ENCODE peak calls at places on chromosome 22, in seven cellular contexts. H, Q, F, G, K, R and D are unnamed samples.

GRCh38 chr22:36212896-36213295 is 11.3 kb upstream of the APOL4 start:
- DNase-seq in H (peak), Q (no peak), F (no peak), G (no peak), K (no peak), R (no peak), D (no peak)

GRCh38 chr22:29901354-29901753 is 18.4 kb downstream of the MTMR3 start:
- DNase-seq in H (peak), Q (no peak), F (no peak), G (no peak), K (no peak), R (no peak), D (no peak)

GRCh38 chr22:23835773-23836144 is 3.0 kb downstream of the DERL3 start:
- DNase-seq in H (no peak), Q (no peak), F (no peak), G (no peak), K (no peak), R (no peak), D (no peak)

GRCh38 chr22:17706451-17706900 is 67.8 kb downstream of the BID start:
- DNase-seq in H (peak), Q (peak), F (peak), G (no peak), K (peak), R (peak), D (no peak)

GRCh38 chr22:17633217-17633997 is 4.9 kb upstream of the ATP6V1E1 start:
- DNase-seq in H (no peak), Q (peak), F (no peak), G (no peak), K (peak), R (no peak), D (no peak)

GRCh38 chr22:20084547-20085413 is 4.7 kb downstream of the DGCR8 start:
- DNase-seq in H (peak), Q (no peak), F (no peak), G (no peak), K (no peak), R (peak), D (no peak)

GRCh38 chr22:38050720-38051119 is 6.5 kb upstream of the PICK1 start:
- DNase-seq in H (no peak), Q (no peak), F (no peak), G (no peak), K (no peak), R (no peak), D (no peak)

GRCh38 chr22:46545041-46545796 is 7.8 kb upstream of the CELSR1 start:
- DNase-seq in H (peak), Q (peak), F (no peak), G (no peak), K (no peak), R (no peak), D (no peak)

GRCh38 chr22:32561756-32562155 is 87.1 kb downstream of the FBXO7 start:
- DNase-seq in H (no peak), Q (no peak), F (no peak), G (no peak), K (no peak), R (no peak), D (no peak)

GRCh38 chr22:19748139-19748538 is 12.4 kb upstream of the TBX1 start:
- DNase-seq in H (no peak), Q (no peak), F (no peak), G (no peak), K (no peak), R (no peak), D (no peak)

GRCh38 chr22:19679476-19680099 is 34.7 kb upstream of the SEPTIN5 start:
- DNase-seq in H (no peak), Q (no peak), F (no peak), G (no peak), K (no peak), R (no peak), D (no peak)

GRCh38 chr22:46146329-46146728 is 4.0 kb upstream of the PPARA start:
- DNase-seq in H (no peak), Q (no peak), F (no peak), G (no peak), K (no peak), R (no peak), D (no peak)

GRCh38 chr22:22527312-22527711 is 7.2 kb upstream of the ZNF280A start:
- DNase-seq in H (no peak), Q (peak), F (no peak), G (no peak), K (no peak), R (no peak), D (no peak)

GRCh38 chr22:22156716-22157499 is 87.7 kb upstream of the VPREB1 start:
- DNase-seq in H (peak), Q (peak), F (no peak), G (peak), K (no peak), R (peak), D (peak)

GRCh38 chr22:30806391-30806861 is 111.8 kb downstream of the OSBP2 start:
- DNase-seq in H (no peak), Q (peak), F (no peak), G (no peak), K (no peak), R (peak), D (no peak)